ENCODE peak calls at places on chromosome 19, in five cellular contexts. U is HepG2, H is K562, I is SK-N-SH, G is GM12878. F is an unnamed sample.

GRCh38 chr19:13859361-13859880 is 17.5 kb upstream of the NANOS3 start:
- DNase-seq in U (no peak), I (peak), G (no peak), H (peak), F (no peak)

GRCh38 chr19:45200614-45201013 is 22.0 kb downstream of the BLOC1S3 start:
- DNase-seq in H (peak), U (peak), I (no peak), G (no peak), F (no peak)

GRCh38 chr19:37136118-37136517 is 36.4 kb downstream of the ZNF585A start:
- DNase-seq in G (no peak), I (no peak), U (no peak), H (no peak), F (no peak)

GRCh38 chr19:19619121-19619848 is 798 bp upstream of the PBX4 start:
- DNase-seq in G (no peak), U (no peak), H (no peak), I (no peak), F (no peak)

GRCh38 chr19:1255186-1256161 is 7.1 kb downstream of the MIDN start:
- DNase-seq in I (no peak), H (no peak), G (no peak), U (no peak), F (no peak)

GRCh38 chr19:32364040-32364439 is 18.6 kb downstream of the ZNF507 start:
- DNase-seq in U (no peak), H (no peak), I (no peak), G (no peak), F (no peak)

GRCh38 chr19:12194827-12195500 is 32.1 kb downstream of the ZNF136 start:
- DNase-seq in U (no peak), G (no peak), I (peak), H (no peak), F (no peak)

GRCh38 chr19:14561832-14562351 is 10.0 kb downstream of the NDUFB7 start:
- DNase-seq in H (no peak), G (no peak), U (no peak), I (peak), F (no peak)

GRCh38 chr19:33350538-33351309 is 22.8 kb upstream of the CEBPG start:
- DNase-seq in G (no peak), I (no peak), U (no peak), H (no peak), F (no peak)

GRCh38 chr19:47099576-47100050 is 14.0 kb downstream of the ZC3H4 start:
- DNase-seq in I (no peak), H (peak), G (no peak), U (no peak), F (no peak)

GRCh38 chr19:48085077-48085476 is 25.5 kb downstream of the PLA2G4C start:
- DNase-seq in I (no peak), G (no peak), H (no peak), U (no peak), F (no peak)

GRCh38 chr19:43620061-43621001 is 902 bp upstream of the ZNF428 start:
- DNase-seq in I (no peak), G (no peak), H (peak), U (no peak), F (no peak)

GRCh38 chr19:15331419-15332310 is 674 bp downstream of the BRD4 start:
- DNase-seq in I (peak), H (peak), G (no peak), U (no peak), F (peak)

GRCh38 chr19:17579523-17580244 is 24.2 kb downstream of the COLGALT1 start:
- DNase-seq in U (no peak), I (peak), H (peak), G (no peak), F (peak)

GRCh38 chr19:5983367-5983955 is 5.5 kb upstream of the RANBP3 start:
- DNase-seq in I (no peak), H (peak), U (no peak), G (no peak), F (no peak)

GRCh38 chr19:51467864-51468544 is 9.8 kb upstream of the SIGLEC8 start:
- DNase-seq in U (no peak), G (no peak), I (no peak), H (peak), F (no peak)

DNA sequence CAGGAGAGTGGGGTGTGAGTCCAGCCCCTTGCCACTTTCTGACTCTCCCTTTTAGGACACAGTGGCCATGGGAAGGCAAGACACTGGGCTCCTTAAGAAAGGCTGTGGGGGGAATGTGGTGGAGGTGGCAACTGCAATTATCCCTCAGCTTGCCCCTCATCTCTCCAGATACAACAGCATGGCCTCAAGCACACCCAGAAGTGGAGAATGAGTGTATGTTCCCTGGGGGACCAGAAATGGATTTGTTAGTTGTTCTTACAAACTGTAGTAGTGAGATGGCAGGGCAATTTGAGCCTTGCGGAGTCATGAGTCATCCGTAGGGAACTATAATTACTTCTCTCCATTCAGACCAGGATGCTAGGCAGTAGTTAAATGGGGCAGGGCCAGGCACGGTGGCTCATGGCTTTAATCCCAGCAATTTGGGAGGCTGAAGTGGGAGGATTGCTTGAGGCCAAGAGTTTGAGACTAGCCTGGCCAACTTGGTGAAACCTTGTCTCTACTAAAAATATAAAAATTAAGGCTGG is 25.6 kb upstream of the CXCL17 start:
- DNase-seq in H (no peak), G (no peak), I (no peak), U (no peak), F (peak)
- TF ChIP-seq FOXM1 in H (no peak), G (no peak), I (no peak), U (no peak), F (no peak)

GRCh38 chr19:16345457-16345856 is 20.8 kb downstream of the KLF2 start:
- DNase-seq in H (no peak), U (no peak), G (no peak), I (no peak), F (no peak)
- TF ChIP-seq FOXM1 in H (no peak), U (no peak), G (no peak), I (no peak), F (no peak)

DNA sequence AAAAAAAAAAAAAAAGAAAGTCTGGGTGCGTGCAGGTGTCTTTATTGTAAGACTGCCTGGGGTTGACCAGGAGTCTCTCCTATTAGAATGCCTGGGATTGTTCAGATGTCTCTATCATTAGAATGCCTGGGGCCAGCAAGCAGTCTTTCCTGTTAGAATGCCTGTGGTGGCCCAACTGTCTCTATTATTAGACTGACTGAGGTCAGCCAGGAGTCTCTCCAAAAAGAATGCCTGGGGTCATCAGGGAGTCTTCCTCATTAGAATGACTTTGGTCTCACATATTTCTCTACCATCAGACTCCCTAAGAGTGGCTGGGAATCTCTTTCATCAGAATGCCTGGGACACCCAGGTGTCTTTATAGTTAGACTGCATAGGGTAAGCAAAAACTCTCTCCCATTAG is 1577.5 kb downstream of the UQCRFS1 start:
- DNase-seq in I (no peak), G (no peak), U (no peak), H (no peak), F (no peak)
- TF ChIP-seq FOXM1 in I (no peak), G (no peak), U (no peak), H (no peak), F (no peak)

DNA sequence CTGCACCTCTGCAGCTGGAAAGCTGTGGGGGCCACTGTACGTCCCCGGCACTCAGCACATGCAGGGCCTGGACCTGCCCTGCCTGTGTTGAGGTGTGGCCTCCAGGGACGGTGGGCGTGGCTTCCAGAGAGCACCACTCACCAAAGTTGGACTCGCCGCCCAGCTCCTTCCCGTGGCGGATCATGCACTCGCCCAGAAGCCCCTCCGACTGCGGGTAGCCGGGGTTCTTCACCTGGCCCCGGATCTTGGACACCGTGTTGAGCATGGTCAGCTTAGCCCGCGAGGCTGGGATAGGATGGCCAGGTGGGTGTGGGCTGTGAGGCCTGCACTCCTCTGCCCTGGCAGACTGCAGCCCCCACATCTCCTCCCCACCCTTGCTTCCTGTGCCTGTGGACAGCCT is 22.0 kb downstream of the MPND start:
- DNase-seq in I (no peak), U (no peak), H (no peak), G (no peak), F (no peak)
- TF ChIP-seq FOXM1 in I (no peak), U (no peak), H (no peak), G (no peak), F (no peak)

GRCh38 chr19:49910179-49910578 is 13.5 kb upstream of the IL4I1 start:
- DNase-seq in U (no peak), G (no peak), I (no peak), H (no peak), F (no peak)

GRCh38 chr19:49911381-49912145 is 14.9 kb upstream of the IL4I1 start:
- DNase-seq in U (no peak), H (no peak), G (peak), I (no peak), F (no peak)

GRCh38 chr19:49915271-49915670 is 13.7 kb upstream of the ATF5 start:
- DNase-seq in U (no peak), H (no peak), I (no peak), G (no peak), F (no peak)

GRCh38 chr19:49913720-49914119 is 15.3 kb upstream of the ATF5 start:
- DNase-seq in I (no peak), G (no peak), H (no peak), U (no peak), F (no peak)

DNA sequence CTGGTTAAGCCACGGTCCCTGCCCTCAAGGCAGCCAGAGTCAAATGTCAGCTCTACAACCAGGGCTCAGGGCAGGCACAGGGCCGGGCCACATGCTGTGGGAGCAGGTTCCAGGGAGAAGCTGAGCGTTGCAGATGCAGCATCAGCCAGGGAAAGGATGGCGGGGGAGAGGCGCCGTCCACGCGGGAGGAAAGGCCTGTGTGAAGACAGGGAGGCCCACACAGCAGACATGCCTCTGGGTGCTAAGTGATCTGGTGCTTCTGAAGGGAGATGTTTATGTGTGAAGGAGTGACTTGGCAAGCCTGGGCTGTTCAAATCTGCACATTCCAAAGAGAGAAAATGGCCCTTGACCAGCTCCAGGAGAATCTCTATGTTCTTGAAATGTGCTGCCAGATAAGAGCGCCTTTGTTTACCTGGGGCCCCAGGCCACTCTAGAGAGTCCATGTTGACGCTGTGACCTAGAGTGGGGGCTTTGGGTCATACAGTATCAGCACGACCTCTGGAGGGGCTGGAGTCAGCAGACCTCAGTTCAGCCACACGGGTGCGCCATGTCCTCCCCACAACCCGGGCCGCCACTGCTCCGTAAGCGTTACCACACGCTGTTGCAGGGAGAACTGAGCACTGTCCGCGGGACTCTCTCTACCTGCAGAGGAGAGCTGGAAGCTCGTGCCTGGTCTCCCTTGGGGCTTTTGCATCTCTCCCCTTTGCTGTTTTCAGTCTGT is 15.9 kb upstream of the ATF5 start:
- DNase-seq in I (no peak), U (peak), H (peak), G (no peak), F (no peak)
- TF ChIP-seq FOXM1 in I (no peak), U (no peak), H (no peak), G (no peak), F (no peak)

DNA sequence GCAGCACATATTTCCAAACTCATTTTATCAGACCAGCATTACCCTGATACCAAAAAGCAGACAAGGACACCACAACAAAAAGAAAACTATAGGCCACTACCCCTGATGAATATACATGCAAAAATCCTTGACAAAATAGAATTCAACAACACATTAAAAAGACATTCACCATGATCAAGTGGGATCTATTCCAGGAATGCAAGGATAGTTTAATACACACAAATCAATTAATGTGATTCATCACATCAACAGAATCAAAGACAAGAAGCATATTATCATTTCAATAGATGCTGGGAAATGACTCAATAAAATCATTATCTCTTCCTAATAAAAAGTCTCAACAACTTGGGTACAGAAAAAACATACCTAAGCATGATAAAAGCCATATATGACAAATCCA is 11.2 kb downstream of the ZNF347 start:
- DNase-seq in U (no peak), G (no peak), H (no peak), I (no peak), F (no peak)
- TF ChIP-seq FOXM1 in U (no peak), G (no peak), H (no peak), I (no peak), F (no peak)

GRCh38 chr19:29783627-29784190 is 28.1 kb upstream of the CCNE1 start:
- DNase-seq in I (no peak), H (no peak), G (no peak), U (no peak), F (no peak)
- TF ChIP-seq FOXM1 in I (no peak), H (no peak), G (no peak), U (no peak), F (no peak)

DNA sequence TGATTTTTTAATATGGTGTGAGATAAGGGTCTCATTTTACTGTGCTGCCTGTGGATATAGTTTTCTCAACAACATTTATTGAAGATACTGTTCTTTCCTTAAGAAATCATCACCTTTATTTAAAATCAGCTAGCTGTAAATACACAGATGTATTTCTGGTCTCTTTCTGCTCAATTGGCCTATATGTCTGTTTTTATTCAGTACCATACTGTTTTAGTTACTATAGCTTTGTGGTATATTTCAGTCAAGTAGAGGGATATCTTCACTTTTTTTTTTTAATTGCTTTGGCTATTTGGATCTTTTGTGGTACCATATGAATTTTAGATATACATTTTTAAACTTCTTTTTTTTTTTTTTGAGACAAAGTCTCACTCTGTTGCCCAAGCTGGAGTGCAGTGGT is 16.7 kb upstream of the ZNF714 start:
- DNase-seq in G (no peak), H (no peak), U (no peak), I (no peak), F (no peak)
- TF ChIP-seq FOXM1 in G (no peak), H (no peak), U (no peak), I (no peak), F (no peak)